ENCODE peak calls at places on chromosome 13, in six cellular contexts. One of them, this sample, is unnamed.

GRCh38 chr13:72141845-72142470 is 275.0 kb upstream of the DACH1 start:
- DNase-seq in A549: no peak
- DNase-seq in HepG2: no peak
- DNase-seq in endothelial cell of umbilical vein: peak; percentile 91
- DNase-seq in K562: no peak
- DNase-seq in GM12878: no peak
- DNase-seq in this sample: no peak

GRCh38 chr13:28530729-28531194 is 35.8 kb upstream of the FLT1 start:
- DNase-seq in A549: no peak
- DNase-seq in HepG2: no peak
- DNase-seq in endothelial cell of umbilical vein: no peak
- DNase-seq in GM12878: no peak
- DNase-seq in K562: no peak
- DNase-seq in this sample: peak; percentile 84

GRCh38 chr13:45385320-45385719 is 32.9 kb downstream of the SLC25A30 start:
- DNase-seq in endothelial cell of umbilical vein: no peak
- DNase-seq in HepG2: no peak
- DNase-seq in K562: no peak
- DNase-seq in GM12878: no peak
- DNase-seq in A549: no peak
- DNase-seq in this sample: no peak

GRCh38 chr13:85970727-85971126 is 171.5 kb upstream of the SLITRK6 start:
- DNase-seq in endothelial cell of umbilical vein: no peak
- DNase-seq in HepG2: no peak
- DNase-seq in A549: no peak
- DNase-seq in GM12878: no peak
- DNase-seq in K562: no peak
- DNase-seq in this sample: no peak

GRCh38 chr13:74082741-74083160 is 51.5 kb downstream of the KLF12 start:
- DNase-seq in K562: no peak
- DNase-seq in HepG2: peak; percentile 73
- DNase-seq in A549: no peak
- DNase-seq in GM12878: no peak
- DNase-seq in endothelial cell of umbilical vein: no peak
- DNase-seq in this sample: no peak

GRCh38 chr13:114009590-114010400 is 35.9 kb upstream of the C13orf46 start:
- DNase-seq in GM12878: no peak
- DNase-seq in HepG2: no peak
- DNase-seq in endothelial cell of umbilical vein: no peak
- DNase-seq in K562: no peak
- DNase-seq in A549: no peak
- DNase-seq in this sample: no peak

GRCh38 chr13:30125422-30126073 is 181.8 kb downstream of the KATNAL1 start:
- DNase-seq in GM12878: no peak
- DNase-seq in HepG2: peak; percentile 43
- DNase-seq in endothelial cell of umbilical vein: no peak
- DNase-seq in K562: no peak
- DNase-seq in A549: peak; percentile 31
- DNase-seq in this sample: no peak

GRCh38 chr13:39051157-39051556 is 12.9 kb downstream of the NHLRC3 start:
- DNase-seq in A549: no peak
- DNase-seq in K562: no peak
- DNase-seq in endothelial cell of umbilical vein: peak; percentile 57
- DNase-seq in HepG2: peak; percentile 13
- DNase-seq in GM12878: no peak
- DNase-seq in this sample: peak; percentile 58

GRCh38 chr13:40605573-40605972 is 60.9 kb downstream of the FOXO1 start:
- DNase-seq in A549: no peak
- DNase-seq in K562: no peak
- DNase-seq in HepG2: no peak
- DNase-seq in GM12878: no peak
- DNase-seq in endothelial cell of umbilical vein: no peak
- DNase-seq in this sample: no peak

GRCh38 chr13:112059457-112060317 is 7.3 kb upstream of the SOX1 start:
- DNase-seq in HepG2: no peak
- DNase-seq in endothelial cell of umbilical vein: no peak
- DNase-seq in A549: no peak
- DNase-seq in K562: no peak
- DNase-seq in GM12878: no peak
- DNase-seq in this sample: no peak

GRCh38 chr13:42524487-42525034 is 49.4 kb upstream of the TNFSF11 start:
- DNase-seq in K562: no peak
- DNase-seq in endothelial cell of umbilical vein: no peak
- DNase-seq in HepG2: no peak
- DNase-seq in A549: no peak
- DNase-seq in GM12878: peak; percentile 45
- DNase-seq in this sample: no peak

GRCh38 chr13:20291037-20291436 is 58.9 kb upstream of the GJB6 start:
- DNase-seq in endothelial cell of umbilical vein: no peak
- DNase-seq in A549: no peak
- DNase-seq in GM12878: no peak
- DNase-seq in K562: no peak
- DNase-seq in HepG2: no peak
- DNase-seq in this sample: no peak

GRCh38 chr13:20297181-20297580 is 65.1 kb upstream of the GJB6 start:
- DNase-seq in endothelial cell of umbilical vein: no peak
- DNase-seq in GM12878: no peak
- DNase-seq in HepG2: no peak
- DNase-seq in A549: no peak
- DNase-seq in K562: no peak
- DNase-seq in this sample: no peak

GRCh38 chr13:20291675-20292074 is 59.6 kb upstream of the GJB6 start:
- DNase-seq in endothelial cell of umbilical vein: no peak
- DNase-seq in A549: no peak
- DNase-seq in K562: no peak
- DNase-seq in GM12878: no peak
- DNase-seq in HepG2: no peak
- DNase-seq in this sample: peak; percentile 37

GRCh38 chr13:20294497-20294896 is 62.4 kb upstream of the GJB6 start:
- DNase-seq in GM12878: no peak
- DNase-seq in K562: no peak
- DNase-seq in HepG2: no peak
- DNase-seq in endothelial cell of umbilical vein: no peak
- DNase-seq in A549: peak; percentile 7
- DNase-seq in this sample: peak; percentile 51

GRCh38 chr13:20295956-20296355 is 63.8 kb upstream of the GJB6 start:
- DNase-seq in HepG2: no peak
- DNase-seq in K562: no peak
- DNase-seq in endothelial cell of umbilical vein: no peak
- DNase-seq in A549: no peak
- DNase-seq in GM12878: no peak
- DNase-seq in this sample: no peak
- TF ChIP-seq MAX in HepG2: no peak
- TF ChIP-seq MAX in K562: no peak
- TF ChIP-seq MAX in endothelial cell of umbilical vein: no peak
- TF ChIP-seq MAX in A549: no peak
- TF ChIP-seq MAX in GM12878: no peak
- TF ChIP-seq MAX in this sample: no peak

DNA sequence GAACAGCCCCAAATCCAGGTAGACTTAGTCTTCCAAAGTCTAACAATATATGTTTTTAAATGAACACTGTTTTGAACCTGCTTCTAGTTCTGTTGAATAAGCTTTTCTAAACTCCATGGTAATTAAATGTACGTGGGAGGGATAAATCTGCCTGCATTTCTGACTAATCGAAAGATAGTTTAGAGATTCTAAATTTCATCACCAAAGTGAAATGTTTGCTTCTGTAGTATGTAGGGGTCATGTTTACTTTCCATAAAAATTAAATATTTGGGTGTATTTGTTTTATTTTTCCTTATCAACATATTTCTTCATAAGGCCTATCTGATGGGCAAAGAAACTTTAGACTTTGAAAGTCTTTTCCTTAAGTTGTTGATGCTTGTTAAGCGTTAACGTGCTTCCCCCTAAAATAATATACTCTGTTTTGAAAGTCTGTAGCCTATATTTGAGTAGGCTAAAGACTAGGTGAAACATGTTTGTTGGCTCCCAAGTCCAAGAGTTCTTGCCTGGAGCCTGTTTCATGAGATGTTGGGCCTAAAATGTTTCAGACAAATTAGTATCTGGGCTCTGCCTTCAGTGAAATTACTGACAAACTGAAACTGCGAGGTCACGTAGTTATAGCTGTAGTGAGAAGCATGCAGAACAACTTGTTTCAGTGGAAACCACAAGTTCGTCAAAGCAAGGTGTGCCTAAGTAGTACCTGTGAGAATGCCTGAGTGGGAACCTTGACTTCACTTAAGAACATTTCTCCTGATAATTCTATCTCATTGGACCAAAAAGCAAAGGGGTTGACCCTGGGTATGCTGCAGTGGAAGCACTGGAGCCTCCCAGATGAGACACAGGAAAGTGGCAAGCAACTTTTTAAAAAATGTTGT is 126.2 kb downstream of the LMO7 start:
- DNase-seq in GM12878: peak; percentile 84
- DNase-seq in A549: no peak
- DNase-seq in endothelial cell of umbilical vein: peak; percentile 76
- DNase-seq in HepG2: peak; percentile 15
- DNase-seq in K562: no peak
- DNase-seq in this sample: no peak
- H3K4me3 ChIP-seq in GM12878: peak overlapping the region; percentile 39
- H3K4me3 ChIP-seq in A549: peak overlapping the region; percentile 48
- H3K4me3 ChIP-seq in endothelial cell of umbilical vein: no peak overlapping the region
- H3K4me3 ChIP-seq in HepG2: peak overlapping the region; percentile 72
- H3K4me3 ChIP-seq in K562: no peak overlapping the region
- H3K4me3 ChIP-seq in this sample: no peak overlapping the region

GRCh38 chr13:26262156-26262555 is 8.2 kb downstream of the CDK8 start:
- DNase-seq in A549: no peak
- DNase-seq in HepG2: no peak
- DNase-seq in endothelial cell of umbilical vein: no peak
- DNase-seq in K562: no peak
- DNase-seq in GM12878: no peak
- DNase-seq in this sample: no peak

GRCh38 chr13:26255717-26256277 is 1.9 kb downstream of the CDK8 start:
- DNase-seq in A549: no peak
- DNase-seq in endothelial cell of umbilical vein: peak; percentile 10
- DNase-seq in GM12878: no peak
- DNase-seq in K562: no peak
- DNase-seq in HepG2: peak; percentile 20
- DNase-seq in this sample: peak; percentile 54

GRCh38 chr13:26254583-26255102 is 714 bp downstream of the CDK8 start:
- DNase-seq in endothelial cell of umbilical vein: peak; percentile 29
- DNase-seq in GM12878: no peak
- DNase-seq in HepG2: peak; percentile 44
- DNase-seq in K562: peak; percentile 14
- DNase-seq in A549: peak; percentile 8
- DNase-seq in this sample: peak; percentile 73

GRCh38 chr13:26257049-26257448 is 3.1 kb downstream of the CDK8 start:
- DNase-seq in GM12878: no peak
- DNase-seq in endothelial cell of umbilical vein: no peak
- DNase-seq in K562: no peak
- DNase-seq in A549: no peak
- DNase-seq in HepG2: no peak
- DNase-seq in this sample: no peak

DNA sequence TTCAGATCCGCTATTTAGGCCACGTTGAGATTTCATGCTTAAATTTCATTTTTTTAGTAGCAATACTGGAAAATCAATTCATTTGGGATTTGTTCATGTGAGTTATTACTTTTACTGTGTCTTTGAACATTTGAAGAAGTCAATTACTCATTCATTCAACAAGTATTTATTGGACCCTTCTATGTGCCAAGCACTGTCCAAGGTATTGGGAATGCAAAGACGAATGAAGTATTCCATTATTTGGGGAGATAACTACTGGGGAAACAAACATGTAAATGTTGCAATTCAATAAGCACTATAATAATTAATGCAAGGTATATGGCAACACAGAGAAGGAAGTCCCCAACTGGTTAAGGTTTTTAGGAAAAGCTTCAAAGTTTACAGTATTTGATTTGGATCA is 5.7 kb downstream of the CDK8 start:
- DNase-seq in HepG2: no peak
- DNase-seq in endothelial cell of umbilical vein: no peak
- DNase-seq in A549: no peak
- DNase-seq in GM12878: no peak
- DNase-seq in K562: no peak
- DNase-seq in this sample: no peak
- TF ChIP-seq MYC in HepG2: no peak
- TF ChIP-seq MYC in endothelial cell of umbilical vein: no peak
- TF ChIP-seq MYC in A549: no peak
- TF ChIP-seq MYC in GM12878: no peak
- TF ChIP-seq MYC in K562: no peak
- TF ChIP-seq MYC in this sample: no peak

GRCh38 chr13:20799726-20800416 is 26.1 kb upstream of the EEF1AKMT1 start:
- DNase-seq in A549: no peak
- DNase-seq in endothelial cell of umbilical vein: peak; percentile 28
- DNase-seq in K562: no peak
- DNase-seq in GM12878: no peak
- DNase-seq in HepG2: no peak
- DNase-seq in this sample: no peak

GRCh38 chr13:20801704-20802103 is 27.9 kb upstream of the EEF1AKMT1 start:
- DNase-seq in endothelial cell of umbilical vein: peak; percentile 58
- DNase-seq in A549: no peak
- DNase-seq in GM12878: no peak
- DNase-seq in HepG2: no peak
- DNase-seq in K562: peak; percentile 20
- DNase-seq in this sample: peak; percentile 56

GRCh38 chr13:20798027-20798426 is 24.3 kb upstream of the EEF1AKMT1 start:
- DNase-seq in HepG2: no peak
- DNase-seq in endothelial cell of umbilical vein: peak; percentile 41
- DNase-seq in K562: no peak
- DNase-seq in GM12878: no peak
- DNase-seq in A549: no peak
- DNase-seq in this sample: peak; percentile 34

GRCh38 chr13:20796791-20797513 is 23.2 kb upstream of the EEF1AKMT1 start:
- DNase-seq in HepG2: no peak
- DNase-seq in GM12878: no peak
- DNase-seq in K562: no peak
- DNase-seq in A549: no peak
- DNase-seq in endothelial cell of umbilical vein: peak; percentile 86
- DNase-seq in this sample: no peak
- TF ChIP-seq MAX in HepG2: no peak
- TF ChIP-seq MAX in GM12878: no peak
- TF ChIP-seq MAX in K562: no peak
- TF ChIP-seq MAX in A549: no peak
- TF ChIP-seq MAX in endothelial cell of umbilical vein: no peak
- TF ChIP-seq MAX in this sample: no peak

GRCh38 chr13:25171517-25172302 is at the start of gene AMER2:
- DNase-seq in HepG2: no peak
- DNase-seq in GM12878: no peak
- DNase-seq in K562: no peak
- DNase-seq in A549: no peak
- DNase-seq in endothelial cell of umbilical vein: peak; percentile 21
- DNase-seq in this sample: no peak
- H3K4me3 ChIP-seq in HepG2: no peak within 1 kb of the TSS
- H3K4me3 ChIP-seq in GM12878: peak within 1 kb of the TSS; percentile 50
- H3K4me3 ChIP-seq in K562: no peak within 1 kb of the TSS
- H3K4me3 ChIP-seq in A549: peak within 1 kb of the TSS; percentile 40
- H3K4me3 ChIP-seq in endothelial cell of umbilical vein: peak within 1 kb of the TSS; percentile 21
- H3K4me3 ChIP-seq in this sample: no peak within 1 kb of the TSS

DNA sequence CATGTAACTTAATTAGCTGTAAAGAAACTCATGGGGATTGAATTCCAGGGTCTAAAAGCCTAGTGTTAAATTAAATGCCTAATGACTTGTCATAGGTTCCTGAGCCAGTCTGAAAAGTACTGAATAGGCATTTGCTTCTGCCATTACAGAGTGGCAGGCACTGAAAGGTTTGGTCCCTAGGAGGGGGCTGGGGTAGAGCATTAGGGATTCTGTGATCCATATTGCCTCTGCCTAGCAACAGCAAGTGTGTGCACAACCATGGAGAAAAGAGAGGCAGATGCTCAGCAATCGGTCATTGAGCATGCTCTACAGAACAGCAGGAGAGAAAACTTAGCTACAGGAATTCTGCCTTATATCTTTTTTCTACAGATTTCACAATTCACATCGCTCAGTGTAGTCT is 133.5 kb downstream of the TRPC4 start:
- DNase-seq in K562: no peak
- DNase-seq in A549: no peak
- DNase-seq in GM12878: no peak
- DNase-seq in endothelial cell of umbilical vein: no peak
- DNase-seq in HepG2: no peak
- DNase-seq in this sample: no peak
- TF ChIP-seq MYC in K562: no peak
- TF ChIP-seq MYC in A549: no peak
- TF ChIP-seq MYC in GM12878: no peak
- TF ChIP-seq MYC in endothelial cell of umbilical vein: no peak
- TF ChIP-seq MYC in HepG2: no peak
- TF ChIP-seq MYC in this sample: no peak